ENCODE peak calls at places on chromosomes 13 and 19, in nine cellular contexts. B is colonic mucosa; J is AG04450; N is activated CD4-positive, CD25-positive, alpha-beta regulatory T cell; E is mucosa of gallbladder; Q is naive B cell; V is A673; G is GM23248; F is astrocyte. X is an unnamed sample.
A peak's percentile ranks its signal among the peaks of the same experiment; 100 is the strongest.

GRCh38 chr13:63551731-63552130 is 2136.1 kb upstream of the PCDH20 start:
- DNase-seq in N (no peak), E (no peak), G (no peak), J (no peak), V (no peak), B (no peak), F (no peak), Q (no peak), X (no peak)

GRCh38 chr13:26050568-26051230 is 1.1 kb downstream of the SHISA2 start:
- DNase-seq in Q (no peak), J (no peak), F (peak; percentile 22), E (no peak), N (no peak), V (peak; percentile 28), G (peak; percentile 31), B (no peak), X (no peak)

GRCh38 chr19:42388851-42389489 is 1.1 kb downstream of the CNFN start:
- DNase-seq in J (no peak), E (no peak), B (no peak), F (no peak), V (no peak), Q (no peak), G (no peak), N (no peak), X (no peak)

GRCh38 chr13:79904581-79904980 is 423.6 kb downstream of the NDFIP2 start:
- DNase-seq in F (no peak), E (no peak), V (no peak), B (no peak), G (peak; percentile 31), N (no peak), Q (no peak), J (no peak), X (no peak)

GRCh38 chr13:29490561-29490960 is 104.9 kb downstream of the SLC7A1 start:
- DNase-seq in Q (no peak), J (no peak), F (no peak), E (no peak), V (no peak), G (no peak), N (no peak), B (no peak), X (no peak)

GRCh38 chr13:27678306-27679040 is 56.8 kb downstream of the POLR1D start:
- DNase-seq in V (no peak), Q (no peak), G (no peak), B (peak; percentile 22), F (no peak), E (no peak), J (no peak), N (no peak), X (no peak)

GRCh38 chr13:101925731-101926130 is 473.3 kb downstream of the ITGBL1 start:
- DNase-seq in N (no peak), V (no peak), F (no peak), G (no peak), E (no peak), J (no peak), B (no peak), Q (no peak), X (no peak)

GRCh38 chr13:50410921-50411712 is 395.9 kb downstream of the KCNRG start:
- DNase-seq in Q (no peak), V (peak; percentile 31), G (peak; percentile 92), F (peak; percentile 90), B (no peak), E (no peak), J (peak; percentile 29), N (no peak), X (no peak)

GRCh38 chr13:107941345-107942029 is 273.8 kb downstream of the LIG4 start:
- DNase-seq in G (no peak), Q (no peak), V (no peak), E (no peak), J (no peak), F (no peak), N (no peak), B (no peak), X (no peak)

GRCh38 chr19:40603071-40603718 is 2.0 kb downstream of the LTBP4 start:
- DNase-seq in V (peak; percentile 76), B (peak; percentile 54), F (peak; percentile 57), G (peak; percentile 60), J (no peak), N (no peak), Q (no peak), E (no peak), X (no peak)

GRCh38 chr13:97308735-97309429 is 86.7 kb downstream of the MBNL2 start:
- DNase-seq in G (peak; percentile 38), F (peak; percentile 34), Q (no peak), B (no peak), E (no peak), J (no peak), V (no peak), N (no peak), X (no peak)

GRCh38 chr19:55062735-55063491 is at the start of gene RDH13:
- DNase-seq in G (peak; percentile 98), Q (peak; percentile 95), F (peak; percentile 78), E (peak; percentile 96), B (peak; percentile 98), V (peak; percentile 97), N (peak; percentile 99), J (peak; percentile 86), X (peak; percentile 99)

GRCh38 chr13:62625214-62625613 is 1209.6 kb upstream of the PCDH20 start:
- DNase-seq in E (no peak), V (no peak), F (no peak), Q (no peak), J (no peak), B (no peak), N (no peak), G (no peak), X (no peak)

GRCh38 chr13:72970301-72970880 is 88.4 kb upstream of the KLF5 start:
- DNase-seq in J (no peak), N (no peak), B (no peak), V (peak; percentile 21), E (no peak), G (no peak), Q (no peak), F (no peak), X (no peak)